ENCODE peak calls at places on chromosomes 2 and 18, in four cellular contexts. One of them, this sample, is unnamed.

GRCh38 chr2:62485780-62486765 is 19.9 kb downstream of the TMEM17 start:
- DNase-seq in HCT116: no peak
- DNase-seq in K562: no peak
- DNase-seq in HepG2: peak; percentile 71
- DNase-seq in this sample: no peak

GRCh38 chr2:132816234-132816633 is 146.2 kb upstream of the LYPD1 start:
- DNase-seq in HCT116: no peak
- DNase-seq in K562: no peak
- DNase-seq in HepG2: no peak
- DNase-seq in this sample: no peak

GRCh38 chr2:169637620-169638019 is 53.5 kb downstream of the PPIG start:
- DNase-seq in HCT116: no peak
- DNase-seq in K562: no peak
- DNase-seq in HepG2: peak; percentile 24
- DNase-seq in this sample: no peak

GRCh38 chr2:232042911-232043564 is 81.5 kb downstream of the DIS3L2 start:
- DNase-seq in HCT116: no peak
- DNase-seq in K562: peak; percentile 9
- DNase-seq in HepG2: no peak
- DNase-seq in this sample: no peak

GRCh38 chr2:224055101-224055500 is 16.0 kb upstream of the SERPINE2 start:
- DNase-seq in HCT116: no peak
- DNase-seq in K562: no peak
- DNase-seq in HepG2: no peak
- DNase-seq in this sample: no peak

GRCh38 chr2:149598014-149598395 is 10.4 kb upstream of the MMADHC start:
- DNase-seq in HCT116: no peak
- DNase-seq in K562: no peak
- DNase-seq in HepG2: no peak
- DNase-seq in this sample: no peak

GRCh38 chr2:47310801-47311560 is 92.0 kb upstream of the MSH2 start:
- DNase-seq in HCT116: no peak
- DNase-seq in K562: no peak
- DNase-seq in HepG2: peak; percentile 73
- DNase-seq in this sample: no peak

GRCh38 chr2:30761226-30761625 is 46.0 kb downstream of the CAPN13 start:
- DNase-seq in HCT116: no peak
- DNase-seq in K562: no peak
- DNase-seq in HepG2: no peak
- DNase-seq in this sample: no peak

GRCh38 chr2:202871161-202872141 is at the start of gene ICA1L:
- DNase-seq in HCT116: no peak
- DNase-seq in K562: peak; percentile 68
- DNase-seq in HepG2: peak; percentile 32
- DNase-seq in this sample: no peak

GRCh38 chr2:174059875-174060226 is 94.7 kb upstream of the SP3 start:
- DNase-seq in HCT116: no peak
- DNase-seq in K562: no peak
- DNase-seq in HepG2: no peak
- DNase-seq in this sample: no peak

GRCh38 chr18:69387181-69387580 is 13.5 kb upstream of the DOK6 start:
- DNase-seq in HCT116: no peak
- DNase-seq in K562: no peak
- DNase-seq in HepG2: no peak
- DNase-seq in this sample: no peak

GRCh38 chr18:67484458-67484857 is 32.1 kb downstream of the DSEL start:
- DNase-seq in HCT116: no peak
- DNase-seq in K562: no peak
- DNase-seq in HepG2: peak; percentile 1
- DNase-seq in this sample: no peak

DNA sequence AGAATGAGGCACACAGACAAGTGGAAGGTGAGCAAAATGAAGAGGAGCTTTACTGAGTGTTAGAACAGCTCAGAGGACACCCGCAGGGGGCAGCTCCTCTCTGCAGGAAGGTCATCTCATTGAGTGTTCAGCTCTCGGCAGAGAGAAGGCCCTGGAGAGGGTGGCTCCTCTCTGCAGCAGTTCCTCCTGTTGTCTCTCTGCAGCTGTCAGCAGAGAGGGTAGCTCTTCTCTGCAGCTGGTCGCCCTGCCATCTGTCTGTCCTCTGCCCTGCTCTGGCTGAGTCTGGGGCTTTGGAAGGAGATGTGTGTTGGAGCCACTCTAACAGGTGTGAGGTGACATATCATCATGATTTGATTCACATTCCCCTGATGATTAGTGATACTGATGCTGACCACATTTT is 6.8 kb upstream of the SNTG2 start:
- DNase-seq in HCT116: no peak
- DNase-seq in K562: no peak
- DNase-seq in HepG2: no peak
- DNase-seq in this sample: no peak
- H3K4me3 ChIP-seq in HCT116: no peak overlapping the region
- H3K4me3 ChIP-seq in K562: no peak overlapping the region
- H3K4me3 ChIP-seq in HepG2: no peak overlapping the region
- H3K4me3 ChIP-seq in this sample: no peak overlapping the region

DNA sequence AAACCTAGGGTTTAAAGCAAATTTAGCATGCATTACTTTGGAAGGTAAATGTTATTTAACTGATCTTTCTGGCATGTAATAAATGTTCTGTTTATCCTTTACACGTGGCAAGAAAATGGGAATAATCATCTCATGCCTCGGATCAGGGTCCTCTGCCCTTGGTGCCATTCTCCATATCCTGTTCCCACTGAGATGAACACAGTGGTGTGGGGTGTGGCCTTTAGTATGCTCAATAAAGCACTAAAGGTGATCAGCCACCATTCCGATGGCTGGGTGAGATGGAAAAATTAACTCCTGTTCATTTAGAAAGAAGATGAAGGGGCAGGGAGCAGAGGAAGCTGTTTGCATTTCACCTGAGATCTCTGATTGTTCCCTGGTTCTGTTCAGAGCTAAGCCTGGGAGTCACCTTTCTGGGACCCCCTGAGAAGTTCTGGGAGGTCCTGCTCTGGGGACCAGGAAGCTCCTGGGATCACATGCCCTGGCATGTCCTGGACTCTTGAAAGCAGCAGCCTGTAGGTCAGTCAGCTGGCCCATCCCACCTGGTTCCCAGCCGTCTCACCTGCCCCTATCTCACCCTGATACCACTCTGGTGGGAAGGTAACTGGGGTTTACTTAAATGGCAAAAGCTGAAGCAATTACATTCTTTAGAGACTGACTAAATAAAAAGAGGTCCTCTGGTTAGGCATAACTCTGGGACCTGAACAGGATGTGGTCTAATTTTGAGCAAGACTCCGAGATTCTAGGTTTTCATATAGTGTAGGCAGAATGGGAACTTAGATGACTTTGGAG is 288.9 kb upstream of the EPAS1 start:
- DNase-seq in HCT116: no peak
- DNase-seq in K562: no peak
- DNase-seq in HepG2: no peak
- DNase-seq in this sample: no peak
- TF ChIP-seq TCF7L2 in HCT116: no peak
- TF ChIP-seq TCF7L2 in K562: no peak
- TF ChIP-seq TCF7L2 in HepG2: no peak
- TF ChIP-seq TCF7L2 in this sample: no peak

DNA sequence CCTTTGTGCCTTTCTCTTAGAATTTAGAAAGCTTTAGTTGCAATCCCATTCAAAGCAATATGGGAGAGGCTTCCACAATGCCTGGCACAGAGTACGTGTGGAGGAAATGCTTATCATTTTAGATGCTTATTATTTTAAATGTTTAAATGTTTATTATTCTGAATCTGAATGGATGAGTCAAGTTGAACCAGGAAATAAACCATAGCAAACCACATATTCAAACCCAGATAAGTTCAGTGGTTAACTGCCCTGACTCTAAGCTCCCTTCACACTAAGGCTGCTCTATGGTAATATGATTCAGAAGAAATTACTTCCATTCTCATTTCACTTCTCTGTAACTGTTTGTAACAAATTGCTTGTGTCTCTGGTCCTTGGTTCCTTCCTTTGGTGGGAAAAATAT is 5.2 kb upstream of the PPP4R1 start:
- DNase-seq in HCT116: no peak
- DNase-seq in K562: no peak
- DNase-seq in HepG2: no peak
- DNase-seq in this sample: no peak
- H3K4me3 ChIP-seq in HCT116: no peak overlapping the region
- H3K4me3 ChIP-seq in K562: no peak overlapping the region
- H3K4me3 ChIP-seq in HepG2: no peak overlapping the region
- H3K4me3 ChIP-seq in this sample: no peak overlapping the region

GRCh38 chr2:19540739-19541503 is 182.5 kb upstream of the OSR1 start:
- DNase-seq in HCT116: peak; percentile 56
- DNase-seq in K562: no peak
- DNase-seq in HepG2: no peak
- DNase-seq in this sample: no peak
- TF ChIP-seq TCF7L2 in HCT116: no peak
- TF ChIP-seq TCF7L2 in K562: no peak
- TF ChIP-seq TCF7L2 in HepG2: no peak
- TF ChIP-seq TCF7L2 in this sample: no peak